ENCODE peak calls at places on chromosomes 4 and X, in five cellular contexts. F, G, L, W and E are unnamed samples.
A peak's percentile ranks its signal among the peaks of the same experiment; 100 is the strongest.

GRCh38 chr4:120886183-120886582 is 36.3 kb downstream of the PRDM5 start:
- DNase-seq in F (no peak), G (no peak), L (no peak), W (no peak), E (no peak)

GRCh38 chr4:64713256-64713840 is 304.1 kb upstream of the TECRL start:
- DNase-seq in F (no peak), G (no peak), L (no peak), W (no peak), E (peak; percentile 81)

GRCh38 chr4:81631958-81632439 is 160.3 kb upstream of the RASGEF1B start:
- DNase-seq in F (no peak), G (no peak), L (no peak), W (no peak), E (peak; percentile 88)

GRCh38 chr4:2954358-2955185 is 8.6 kb downstream of the NOP14 start:
- DNase-seq in F (no peak), G (no peak), L (no peak), W (no peak), E (no peak)

GRCh38 chr4:48275694-48276093 is 6.1 kb upstream of the TEC start:
- DNase-seq in F (no peak), G (no peak), L (no peak), W (no peak), E (no peak)

GRCh38 chrX:22300130-22300529 is 27.4 kb downstream of the CBLL2 start:
- DNase-seq in F (no peak), G (no peak), L (no peak), W (peak; percentile 52), E (peak; percentile 75)

GRCh38 chrX:3609800-3610199 is 103.6 kb downstream of the PRKX start:
- DNase-seq in F (no peak), G (no peak), L (no peak), W (no peak), E (peak; percentile 64)

GRCh38 chr4:103008875-103009729 is 10.4 kb downstream of the SLC9B1 start:
- DNase-seq in F (peak; percentile 48), G (no peak), L (no peak), W (no peak), E (peak; percentile 73)

GRCh38 chrX:123450217-123450616 is 266.1 kb downstream of the GRIA3 start:
- DNase-seq in F (no peak), G (no peak), L (no peak), W (no peak), E (peak; percentile 50)

GRCh38 chrX:120015145-120016067 is 62.1 kb downstream of the RHOXF2B start:
- DNase-seq in F (no peak), G (no peak), L (no peak), W (no peak), E (no peak)

GRCh38 chr4:85824166-85824945 is 349.4 kb downstream of the ARHGAP24 start:
- DNase-seq in F (no peak), G (no peak), L (no peak), W (no peak), E (no peak)

GRCh38 chrX:84469226-84469625 is 33.0 kb downstream of the HDX start:
- DNase-seq in F (no peak), G (no peak), L (no peak), W (no peak), E (peak; percentile 37)

GRCh38 chr4:146059153-146059552 is 116.4 kb upstream of the LSM6 start:
- DNase-seq in F (no peak), G (no peak), L (no peak), W (no peak), E (no peak)

GRCh38 chr4:8276358-8277240 is 7.0 kb downstream of the HTRA3 start:
- DNase-seq in F (no peak), G (peak; percentile 74), L (peak; percentile 12), W (no peak), E (peak; percentile 29)

GRCh38 chr4:152075253-152075928 is 314.6 kb upstream of the GATB start:
- DNase-seq in F (no peak), G (no peak), L (no peak), W (no peak), E (no peak)

GRCh38 chr4:152073738-152074137 is 312.9 kb upstream of the GATB start:
- DNase-seq in F (no peak), G (no peak), L (no peak), W (no peak), E (no peak)

GRCh38 chr4:152072886-152073285 is 312.1 kb upstream of the GATB start:
- DNase-seq in F (no peak), G (no peak), L (no peak), W (no peak), E (no peak)

GRCh38 chr4:152074573-152074972 is 313.8 kb upstream of the GATB start:
- DNase-seq in F (no peak), G (no peak), L (no peak), W (no peak), E (no peak)

DNA sequence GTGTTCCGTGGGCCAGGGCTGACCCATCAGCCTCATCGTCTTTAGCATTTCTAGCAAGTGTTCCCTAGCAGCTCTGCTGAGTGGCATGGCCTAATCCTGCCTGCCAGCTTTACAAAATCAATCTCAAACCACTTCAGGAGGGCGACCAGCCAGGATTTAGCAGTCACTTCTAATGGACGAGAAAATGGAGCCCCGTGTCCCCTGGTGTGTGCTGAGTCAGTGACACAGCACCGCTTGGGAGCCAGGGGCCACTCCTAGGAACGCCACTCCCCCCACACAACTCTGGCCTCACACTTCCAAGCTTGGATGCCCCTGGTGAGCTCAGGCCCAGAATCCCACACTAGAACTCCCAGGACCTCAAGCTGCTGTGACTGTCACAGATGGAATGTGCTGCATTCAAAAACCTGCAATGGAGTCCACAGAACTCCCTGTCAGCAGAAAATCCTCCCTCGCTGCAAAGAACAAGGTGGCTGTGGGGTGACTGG is 311.2 kb upstream of the GATB start:
- DNase-seq in F (no peak), G (no peak), L (no peak), W (no peak), E (no peak)
- H3K4me1 ChIP-seq in F (peaks cover 12% of the 10 kb centered on the region), G (no peaks in the 10 kb centered on the region), L (no peaks in the 10 kb centered on the region), W (no peaks in the 10 kb centered on the region), E (no peaks in the 10 kb centered on the region)

GRCh38 chr4:40306203-40306602 is 28.9 kb upstream of the CHRNA9 start:
- DNase-seq in F (no peak), G (no peak), L (no peak), W (no peak), E (no peak)

GRCh38 chr4:40307627-40308497 is 27.3 kb upstream of the CHRNA9 start:
- DNase-seq in F (peak; percentile 71), G (peak; percentile 67), L (no peak), W (no peak), E (no peak)

GRCh38 chr4:40306991-40307390 is 28.1 kb upstream of the CHRNA9 start:
- DNase-seq in F (no peak), G (no peak), L (no peak), W (no peak), E (no peak)

GRCh38 chr4:40303751-40304150 is 31.4 kb upstream of the CHRNA9 start:
- DNase-seq in F (no peak), G (no peak), L (no peak), W (no peak), E (no peak)

DNA sequence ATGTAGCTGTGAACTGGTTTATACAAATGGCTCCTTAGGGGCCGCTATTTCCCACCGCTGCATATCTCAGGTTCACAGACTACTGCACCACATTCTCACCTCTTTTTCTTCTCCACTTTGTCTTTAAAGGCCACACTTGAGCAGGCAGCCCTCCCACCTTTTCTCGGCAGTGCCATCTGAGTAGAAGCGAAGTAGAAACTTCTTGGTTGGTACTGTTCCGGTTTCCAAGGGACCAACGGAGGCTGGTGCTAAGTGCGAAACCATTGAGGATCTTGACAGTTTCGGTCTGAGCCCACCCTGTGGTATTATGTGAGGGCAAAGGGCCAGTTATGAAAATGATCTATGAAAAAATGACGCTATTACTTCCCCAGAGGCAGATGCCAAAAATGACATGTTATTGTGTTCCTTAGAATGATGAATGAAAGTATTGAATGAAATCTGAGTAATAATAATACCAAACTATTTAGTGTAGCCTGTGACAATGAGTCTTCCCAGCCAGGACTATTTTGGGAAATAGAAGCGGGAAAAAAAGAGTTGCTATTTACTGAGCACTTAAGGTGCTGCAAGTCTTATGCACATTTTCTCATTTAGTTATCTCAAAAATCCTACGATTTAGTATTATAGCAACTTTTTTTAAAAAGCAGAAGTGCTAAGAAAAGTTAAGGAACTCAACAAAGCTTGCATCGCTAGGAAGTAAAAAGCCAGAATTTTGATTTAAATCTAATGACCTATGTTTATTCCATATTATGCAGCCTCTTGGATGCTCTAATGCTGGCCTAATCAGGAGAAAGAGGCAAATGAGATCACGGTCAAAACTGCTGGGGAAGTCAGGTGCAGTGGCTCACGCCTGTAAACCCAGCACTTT is 29.6 kb upstream of the CHRNA9 start:
- DNase-seq in F (no peak), G (no peak), L (no peak), W (no peak), E (no peak)
- H3K4me1 ChIP-seq in F (peaks cover 90% of the 10 kb centered on the region), G (no peaks in the 10 kb centered on the region), L (no peaks in the 10 kb centered on the region), W (no peaks in the 10 kb centered on the region), E (peaks cover 4% of the 10 kb centered on the region)

DNA sequence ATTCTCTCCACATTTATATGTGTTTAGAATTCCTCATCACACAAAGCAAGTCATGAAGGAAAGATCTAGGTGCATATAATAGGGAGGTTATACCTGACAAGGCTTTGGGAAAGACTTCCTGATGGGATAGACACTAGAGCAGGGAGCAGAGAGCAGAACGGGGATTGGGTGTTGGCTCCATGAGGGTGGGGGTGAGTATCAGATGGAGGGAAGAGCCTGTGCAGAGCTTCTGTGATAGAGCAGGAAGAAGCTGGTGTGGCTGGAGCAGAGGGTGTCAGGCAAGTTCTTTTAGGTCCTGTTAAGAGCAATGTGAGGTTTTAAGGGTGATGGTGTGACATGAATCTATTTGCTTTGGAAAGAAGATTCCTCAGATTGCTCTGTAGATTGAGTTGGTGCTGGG is 10.5 kb downstream of the NSD2 start:
- DNase-seq in F (no peak), G (no peak), L (no peak), W (no peak), E (no peak)
- H3K4me1 ChIP-seq in F (no peaks in the 10 kb centered on the region), G (no peaks in the 10 kb centered on the region), L (no peaks in the 10 kb centered on the region), W (no peaks in the 10 kb centered on the region), E (peaks cover 6% of the 10 kb centered on the region)

GRCh38 chr4:112203593-112203992 is 28.0 kb upstream of the AP1AR start:
- DNase-seq in F (no peak), G (no peak), L (no peak), W (no peak), E (no peak)
- H3K4me1 ChIP-seq in F (no peaks in the 10 kb centered on the region), G (no peaks in the 10 kb centered on the region), L (no peaks in the 10 kb centered on the region), W (no peaks in the 10 kb centered on the region), E (peaks cover 11% of the 10 kb centered on the region)

GRCh38 chr4:74623041-74623440 is 171.3 kb downstream of the BTC start:
- DNase-seq in F (peak; percentile 4), G (no peak), L (no peak), W (no peak), E (peak; percentile 77)
- H3K4me1 ChIP-seq in F (peaks cover 20% of the 10 kb centered on the region), G (no peaks in the 10 kb centered on the region), L (no peaks in the 10 kb centered on the region), W (peaks cover 22% of the 10 kb centered on the region), E (peaks cover 92% of the 10 kb centered on the region)

GRCh38 chr4:91037951-91038350 is 910.8 kb downstream of the CCSER1 start:
- DNase-seq in F (no peak), G (no peak), L (no peak), W (no peak), E (no peak)
- H3K4me1 ChIP-seq in F (no peaks in the 10 kb centered on the region), G (no peaks in the 10 kb centered on the region), L (no peaks in the 10 kb centered on the region), W (no peaks in the 10 kb centered on the region), E (no peaks in the 10 kb centered on the region)